ENCODE peak calls at places on chromosomes 2 and 18, in ten cellular contexts. R, A, D, E, T, N, M, B, J and U are unnamed samples. For H3K36me3 and H3K27me3, the result is how much of the 10 kb centered on the place peaks cover.

GRCh38 chr2:28449489-28450395 is 46.1 kb upstream of the PLB1 start:
- DNase-seq in R (no peak), A (no peak), D (peak), E (no peak), T (no peak), N (peak), M (peak), B (no peak), J (peak), U (peak)

GRCh38 chr2:167293172-167293781 is 405.0 kb downstream of the XIRP2 start:
- DNase-seq in R (peak), A (no peak), D (peak), E (peak), T (no peak), N (peak), M (peak), B (no peak), J (peak), U (peak)

GRCh38 chr2:237943395-237944094 is 23.3 kb upstream of the UBE2F start:
- DNase-seq in R (no peak), A (no peak), D (no peak), E (no peak), T (no peak), N (no peak), M (no peak), B (no peak), J (no peak), U (no peak)

GRCh38 chr2:68774569-68775271 is 40.1 kb downstream of the ARHGAP25 start:
- DNase-seq in R (peak), A (peak), D (peak), E (no peak), T (peak), N (no peak), M (no peak), B (no peak), J (no peak), U (no peak)

GRCh38 chr2:215713393-215713792 is 277.5 kb upstream of the FN1 start:
- DNase-seq in R (no peak), A (no peak), D (peak), E (no peak), T (no peak), N (peak), M (no peak), B (no peak), J (no peak), U (no peak)

GRCh38 chr2:72745679-72746368 is 80.0 kb downstream of the EXOC6B start:
- DNase-seq in R (no peak), A (peak), D (peak), E (no peak), T (no peak), N (peak), M (peak), B (no peak), J (peak), U (no peak)

GRCh38 chr2:144515694-144516416 is 4.1 kb downstream of the ZEB2 start:
- DNase-seq in R (peak), A (no peak), D (no peak), E (no peak), T (peak), N (peak), M (peak), B (no peak), J (no peak), U (peak)

GRCh38 chr2:11343626-11344341 is 652 bp downstream of the ROCK2 start:
- DNase-seq in R (peak), A (peak), D (peak), E (peak), T (peak), N (peak), M (peak), B (no peak), J (peak), U (peak)

GRCh38 chr2:239574434-239575156 is 173.8 kb upstream of the HDAC4 start:
- DNase-seq in R (no peak), A (no peak), D (no peak), E (no peak), T (no peak), N (no peak), M (no peak), B (no peak), J (no peak), U (peak)

GRCh38 chr2:150866431-150866830 is 379.0 kb upstream of the RND3 start:
- DNase-seq in R (no peak), A (no peak), D (peak), E (no peak), T (no peak), N (no peak), M (no peak), B (no peak), J (no peak), U (no peak)

GRCh38 chr2:158509928-158510797 is 53.4 kb downstream of the PKP4 start:
- DNase-seq in R (no peak), A (no peak), D (peak), E (no peak), T (no peak), N (no peak), M (no peak), B (no peak), J (peak), U (no peak)

GRCh38 chr2:30679416-30680088 is 127.7 kb downstream of the CAPN13 start:
- DNase-seq in R (no peak), A (no peak), D (peak), E (no peak), T (no peak), N (no peak), M (peak), B (no peak), J (no peak), U (no peak)

GRCh38 chr18:1227025-1227424 is 322.4 kb downstream of the ADCYAP1 start:
- DNase-seq in R (no peak), A (no peak), D (no peak), E (no peak), T (no peak), N (no peak), M (no peak), B (no peak), J (no peak), U (no peak)

GRCh38 chr2:107597507-107597906 is 229.2 kb upstream of the RGPD4 start:
- DNase-seq in R (no peak), A (no peak), D (no peak), E (no peak), T (no peak), N (no peak), M (no peak), B (no peak), J (no peak), U (no peak)

GRCh38 chr2:231318954-231319353 is 76.6 kb upstream of the B3GNT7 start:
- DNase-seq in R (no peak), A (no peak), D (no peak), E (no peak), T (no peak), N (no peak), M (no peak), B (no peak), J (no peak), U (no peak)

GRCh38 chr18:45540146-45540545 is 75.1 kb upstream of the SLC14A2 start:
- DNase-seq in R (no peak), A (no peak), D (no peak), E (no peak), T (no peak), N (no peak), M (peak), B (no peak), J (no peak), U (no peak)

GRCh38 chr2:234491897-234492296 is 5.0 kb downstream of the ARL4C start:
- DNase-seq in R (no peak), A (no peak), D (no peak), E (no peak), T (no peak), N (no peak), M (no peak), B (no peak), J (no peak), U (no peak)

GRCh38 chr2:191675807-191676667 is 1.9 kb upstream of the NABP1 start:
- DNase-seq in R (peak), A (peak), D (no peak), E (no peak), T (peak), N (no peak), M (peak), B (no peak), J (no peak), U (no peak)

GRCh38 chr2:154599189-154599588 is 99.3 kb upstream of the KCNJ3 start:
- DNase-seq in R (no peak), A (no peak), D (no peak), E (no peak), T (no peak), N (no peak), M (no peak), B (no peak), J (no peak), U (no peak)

GRCh38 chr2:126858436-126858835 is 40.3 kb upstream of the TEX51 start:
- DNase-seq in R (no peak), A (no peak), D (no peak), E (no peak), T (no peak), N (no peak), M (no peak), B (no peak), J (no peak), U (no peak)

GRCh38 chr18:52334896-52335295 is 5.1 kb upstream of the DCC start:
- DNase-seq in R (no peak), A (no peak), D (peak), E (no peak), T (no peak), N (no peak), M (no peak), B (no peak), J (peak), U (no peak)

GRCh38 chr2:164697688-164698290 is 76.5 kb upstream of the GRB14 start:
- DNase-seq in R (no peak), A (no peak), D (no peak), E (no peak), T (no peak), N (peak), M (peak), B (no peak), J (peak), U (no peak)

GRCh38 chr2:241771286-241772062 is 5.1 kb upstream of the GAL3ST2 start:
- DNase-seq in R (peak), A (no peak), D (peak), E (peak), T (no peak), N (no peak), M (no peak), B (no peak), J (no peak), U (no peak)

GRCh38 chr2:216066255-216066654 is 15.4 kb downstream of the PECR start:
- DNase-seq in R (no peak), A (no peak), D (peak), E (no peak), T (no peak), N (peak), M (no peak), B (no peak), J (peak), U (no peak)

GRCh38 chr2:14535156-14535555 is 97.4 kb upstream of the LRATD1 start:
- DNase-seq in R (no peak), A (no peak), D (no peak), E (no peak), T (no peak), N (no peak), M (peak), B (no peak), J (peak), U (no peak)

GRCh38 chr18:35424356-35424755 is 47.2 kb upstream of the ZNF396 start:
- DNase-seq in R (no peak), A (no peak), D (no peak), E (peak), T (no peak), N (no peak), M (no peak), B (no peak), J (no peak), U (no peak)

GRCh38 chr2:226791056-226791486 is 8.5 kb downstream of the IRS1 start:
- DNase-seq in R (peak), A (no peak), D (peak), E (peak), T (no peak), N (peak), M (peak), B (no peak), J (no peak), U (no peak)

GRCh38 chr18:55900380-55900779 is 312.4 kb upstream of the TCF4 start:
- DNase-seq in R (no peak), A (no peak), D (peak), E (no peak), T (no peak), N (peak), M (no peak), B (peak), J (peak), U (no peak)

GRCh38 chr2:85730686-85731085 is 23.1 kb upstream of the ATOH8 start:
- DNase-seq in R (peak), A (no peak), D (no peak), E (no peak), T (no peak), N (no peak), M (no peak), B (no peak), J (no peak), U (no peak)

GRCh38 chr18:48803951-48804855 is 146.6 kb downstream of the SMAD7 start:
- DNase-seq in R (peak), A (no peak), D (no peak), E (peak), T (peak), N (no peak), M (no peak), B (no peak), J (no peak), U (no peak)

GRCh38 chr2:181955010-181955409 is 30.6 kb upstream of the PPP1R1C start:
- DNase-seq in R (no peak), A (no peak), D (peak), E (no peak), T (no peak), N (peak), M (no peak), B (no peak), J (peak), U (no peak)

GRCh38 chr2:59149271-59149670 is 908.1 kb upstream of the FANCL start:
- DNase-seq in R (no peak), A (no peak), D (no peak), E (no peak), T (no peak), N (no peak), M (no peak), B (no peak), J (no peak), U (no peak)

GRCh38 chr2:10427568-10427975 is 20.6 kb downstream of the ODC1 start:
- DNase-seq in R (no peak), A (no peak), D (no peak), E (no peak), T (no peak), N (no peak), M (no peak), B (no peak), J (no peak), U (no peak)

GRCh38 chr2:147846382-147847081 is 1.7 kb downstream of the ACVR2A start:
- DNase-seq in R (no peak), A (no peak), D (no peak), E (no peak), T (no peak), N (no peak), M (no peak), B (no peak), J (peak), U (no peak)

GRCh38 chr18:26301681-26302080 is 75.4 kb downstream of the TAF4B start:
- DNase-seq in R (no peak), A (no peak), D (no peak), E (no peak), T (no peak), N (no peak), M (no peak), B (no peak), J (no peak), U (no peak)

GRCh38 chr2:8582191-8582849 is 99.5 kb upstream of the ID2 start:
- DNase-seq in R (no peak), A (no peak), D (no peak), E (no peak), T (no peak), N (no peak), M (no peak), B (no peak), J (no peak), U (no peak)

GRCh38 chr2:8583400-8584173 is 98.3 kb upstream of the ID2 start:
- DNase-seq in R (peak), A (peak), D (peak), E (peak), T (peak), N (no peak), M (peak), B (peak), J (peak), U (no peak)

GRCh38 chr2:8584174-8585066 is 97.4 kb upstream of the ID2 start:
- DNase-seq in R (no peak), A (no peak), D (no peak), E (no peak), T (no peak), N (no peak), M (no peak), B (no peak), J (no peak), U (no peak)

GRCh38 chr2:8581601-8582041 is 100.2 kb upstream of the ID2 start:
- DNase-seq in R (no peak), A (no peak), D (no peak), E (no peak), T (no peak), N (no peak), M (no peak), B (no peak), J (no peak), U (no peak)

GRCh38 chr2:8582850-8583399 is 98.9 kb upstream of the ID2 start:
- DNase-seq in R (no peak), A (no peak), D (no peak), E (no peak), T (no peak), N (no peak), M (no peak), B (no peak), J (no peak), U (no peak)
- H3K4me3 ChIP-seq in R (no peak), A (no peak), D (no peak), E (no peak), T (peak), N (no peak), M (no peak), B (no peak), J (no peak), U (no peak)

GRCh38 chr2:70690846-70691245 is 77.2 kb downstream of the ADD2 start:
- DNase-seq in R (no peak), A (no peak), D (no peak), E (peak), T (no peak), N (no peak), M (no peak), B (no peak), J (no peak), U (no peak)

GRCh38 chr2:70688427-70688826 is 79.6 kb downstream of the ADD2 start:
- DNase-seq in R (no peak), A (no peak), D (no peak), E (no peak), T (no peak), N (no peak), M (no peak), B (no peak), J (no peak), U (no peak)

GRCh38 chr2:70691497-70691896 is 76.5 kb downstream of the ADD2 start:
- DNase-seq in R (no peak), A (no peak), D (no peak), E (peak), T (no peak), N (no peak), M (no peak), B (no peak), J (no peak), U (no peak)

GRCh38 chr2:70696142-70696541 is 71.9 kb downstream of the ADD2 start:
- DNase-seq in R (no peak), A (no peak), D (no peak), E (no peak), T (no peak), N (no peak), M (no peak), B (no peak), J (no peak), U (no peak)

GRCh38 chr2:70692256-70692655 is 75.7 kb downstream of the ADD2 start:
- DNase-seq in R (no peak), A (no peak), D (no peak), E (peak), T (no peak), N (no peak), M (no peak), B (no peak), J (no peak), U (no peak)
- H3K36me3 ChIP-seq in R (under half), A (under half), D (under half), E (half or more), T (under half), N (under half), M (half or more), B (under half), J (under half), U (under half)

GRCh38 chr2:38441346-38441745 is 64.3 kb upstream of the ATL2 start:
- DNase-seq in R (no peak), A (no peak), D (no peak), E (no peak), T (no peak), N (no peak), M (no peak), B (no peak), J (no peak), U (no peak)
- H3K27me3 ChIP-seq in R (under half), A (under half), D (half or more), E (under half), T (under half), N (under half), M (under half), B (under half), J (under half), U (under half)

GRCh38 chr2:224986479-224986878 is 55.8 kb downstream of the DOCK10 start:
- DNase-seq in R (no peak), A (peak), D (no peak), E (no peak), T (no peak), N (no peak), M (no peak), B (no peak), J (no peak), U (no peak)

GRCh38 chr2:224982226-224982625 is 60.0 kb downstream of the DOCK10 start:
- DNase-seq in R (no peak), A (no peak), D (no peak), E (no peak), T (no peak), N (no peak), M (no peak), B (no peak), J (no peak), U (no peak)

GRCh38 chr2:224982910-224983688 is 59.2 kb downstream of the DOCK10 start:
- DNase-seq in R (no peak), A (peak), D (peak), E (no peak), T (peak), N (peak), M (peak), B (no peak), J (no peak), U (peak)

GRCh38 chr2:224984641-224985040 is 57.6 kb downstream of the DOCK10 start:
- DNase-seq in R (no peak), A (no peak), D (no peak), E (no peak), T (no peak), N (no peak), M (no peak), B (no peak), J (no peak), U (no peak)

DNA sequence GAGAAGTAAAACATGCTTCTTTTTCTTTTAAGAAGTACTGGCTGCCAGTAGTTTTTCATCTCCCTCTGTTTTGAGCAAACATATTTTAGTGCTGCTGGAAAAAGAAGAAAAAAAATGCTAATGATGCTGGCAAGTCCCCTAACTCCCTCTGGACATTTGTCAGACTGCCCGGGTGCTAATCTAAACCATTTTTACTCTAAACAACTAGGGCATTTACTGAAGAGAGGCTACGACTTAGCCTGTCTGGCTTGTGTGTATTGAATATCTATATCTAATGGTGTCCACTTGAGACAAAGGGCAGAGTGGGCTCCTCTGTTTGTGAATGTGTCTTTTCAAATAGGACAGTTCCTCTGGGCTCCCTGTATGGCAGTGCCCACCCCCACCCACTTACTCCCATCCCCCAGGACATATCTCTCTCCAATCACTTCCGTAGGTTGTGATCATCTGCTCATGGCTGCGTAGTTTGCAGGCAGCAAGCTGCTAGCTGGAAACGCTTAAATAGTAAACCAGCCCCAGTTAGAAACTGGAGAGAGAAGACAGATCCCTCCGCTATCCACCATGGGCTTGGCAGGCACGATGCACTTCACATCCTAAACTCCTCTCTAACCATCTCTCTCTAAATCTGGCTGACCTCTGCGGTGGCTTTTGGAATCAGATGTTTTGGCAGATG is 58.4 kb downstream of the DOCK10 start:
- DNase-seq in R (peak), A (no peak), D (peak), E (no peak), T (no peak), N (no peak), M (no peak), B (no peak), J (no peak), U (peak)
- H3K4me3 ChIP-seq in R (peak), A (no peak), D (peak), E (no peak), T (peak), N (peak), M (no peak), B (no peak), J (no peak), U (peak)

GRCh38 chr2:5616019-5616418 is 76.2 kb upstream of the SOX11 start:
- DNase-seq in R (no peak), A (no peak), D (no peak), E (no peak), T (no peak), N (no peak), M (no peak), B (no peak), J (no peak), U (no peak)

GRCh38 chr2:5618271-5618670 is 73.9 kb upstream of the SOX11 start:
- DNase-seq in R (no peak), A (no peak), D (no peak), E (no peak), T (no peak), N (no peak), M (no peak), B (no peak), J (no peak), U (no peak)

DNA sequence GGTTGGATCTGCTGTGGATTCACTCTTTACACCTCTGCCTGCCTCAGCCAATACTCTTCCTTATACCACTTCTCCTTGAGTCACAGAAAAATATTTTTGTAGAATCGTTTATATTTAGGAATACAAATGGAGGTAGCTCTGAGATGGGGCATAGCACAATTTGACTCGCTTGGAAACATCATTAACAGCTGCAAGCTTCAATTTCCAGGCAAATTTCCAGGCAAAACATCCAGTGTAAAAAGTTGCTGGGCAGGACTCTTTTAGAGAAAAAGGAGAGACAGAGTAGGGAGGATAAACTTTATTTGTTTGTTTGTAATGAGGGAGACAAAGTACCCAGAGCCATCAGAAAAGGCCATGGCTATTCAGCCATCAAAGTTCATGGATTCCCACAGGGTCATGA is 74.4 kb upstream of the SOX11 start:
- DNase-seq in R (no peak), A (no peak), D (no peak), E (no peak), T (no peak), N (no peak), M (no peak), B (no peak), J (no peak), U (no peak)
- H3K36me3 ChIP-seq in R (under half), A (under half), D (under half), E (under half), T (under half), N (under half), M (under half), B (under half), J (under half), U (under half)